ENCODE peak calls at places on chromosomes 6 and 20, in four cellular contexts. G is lower leg skin; E is naive thymus-derived CD8-positive, alpha-beta T cell; Q is RWPE1. Y is an unnamed sample.

GRCh38 chr6:106495014-106495413 is 134.3 kb downstream of the RTN4IP1 start:
- DNase-seq in G (no peak), E (no peak), Q (no peak), Y (no peak)

GRCh38 chr6:150325093-150325772 is 43.6 kb upstream of the IYD start:
- DNase-seq in G (no peak), E (no peak), Q (no peak), Y (no peak)

GRCh38 chr20:62837790-62838458 is 21.1 kb downstream of the COL9A3 start:
- DNase-seq in G (peak), E (no peak), Q (no peak), Y (no peak)

GRCh38 chr6:103002282-103002681 is 1608.8 kb downstream of the GRIK2 start:
- DNase-seq in G (no peak), E (no peak), Q (peak), Y (no peak)

GRCh38 chr6:151175924-151176445 is 63.8 kb upstream of the AKAP12 start:
- DNase-seq in G (no peak), E (no peak), Q (no peak), Y (no peak)

GRCh38 chr20:10414982-10415650 is 18.9 kb downstream of the MKKS start:
- DNase-seq in G (no peak), E (no peak), Q (peak), Y (no peak)

GRCh38 chr6:116409756-116410155 is 39.0 kb downstream of the DSE start:
- DNase-seq in G (no peak), E (no peak), Q (no peak), Y (no peak)

GRCh38 chr20:43138061-43138860 is 51.4 kb downstream of the PTPRT start:
- DNase-seq in G (no peak), E (no peak), Q (no peak), Y (no peak)

GRCh38 chr6:44685213-44685612 is 297.7 kb downstream of the CDC5L start:
- DNase-seq in G (no peak), E (no peak), Q (peak), Y (no peak)

GRCh38 chr6:169859978-169860703 is 108.7 kb downstream of the ERMARD start:
- DNase-seq in G (no peak), E (no peak), Q (no peak), Y (no peak)

GRCh38 chr20:63633732-63634131 is 6.8 kb upstream of the GMEB2 start:
- DNase-seq in G (no peak), E (no peak), Q (no peak), Y (no peak)

GRCh38 chr6:75791881-75792280 is 42.8 kb downstream of the MYO6 start:
- DNase-seq in G (no peak), E (no peak), Q (no peak), Y (no peak)

GRCh38 chr6:166830185-166830890 is 126.0 kb downstream of the RNASET2 start:
- DNase-seq in G (no peak), E (no peak), Q (no peak), Y (no peak)

GRCh38 chr20:58611236-58612020 is 39.7 kb upstream of the STX16 start:
- DNase-seq in G (no peak), E (no peak), Q (peak), Y (no peak)

GRCh38 chr20:9068896-9069663 is at the start of gene PLCB4:
- DNase-seq in G (peak), E (no peak), Q (peak), Y (peak)

GRCh38 chr6:148848915-148849314 is 102.1 kb downstream of the UST start:
- DNase-seq in G (no peak), E (no peak), Q (no peak), Y (no peak)

GRCh38 chr20:33569290-33570094 is 79.6 kb downstream of the CBFA2T2 start:
- DNase-seq in G (no peak), E (no peak), Q (peak), Y (no peak)

GRCh38 chr6:144294016-144294415 is 8.9 kb downstream of the UTRN start:
- DNase-seq in G (no peak), E (no peak), Q (peak), Y (no peak)

GRCh38 chr6:5175195-5175594 is 85.6 kb downstream of the LYRM4 start:
- DNase-seq in G (no peak), E (no peak), Q (no peak), Y (no peak)

GRCh38 chr6:111981441-111981840 is 72.5 kb upstream of the CCN6 start:
- DNase-seq in G (no peak), E (no peak), Q (no peak), Y (no peak)

GRCh38 chr6:149456311-149457021 is 28.3 kb downstream of the ZC3H12D start:
- DNase-seq in G (no peak), E (no peak), Q (no peak), Y (no peak)

GRCh38 chr6:41713161-41713649 is 22.2 kb downstream of the TFEB start:
- DNase-seq in G (no peak), E (no peak), Q (peak), Y (no peak)

GRCh38 chr6:149754573-149754972 is 5.0 kb downstream of the PCMT1 start:
- DNase-seq in G (no peak), E (no peak), Q (no peak), Y (no peak)

GRCh38 chr6:166553563-166554271 is 32.8 kb downstream of the RAMACL start:
- DNase-seq in G (peak), E (no peak), Q (peak), Y (no peak)

GRCh38 chr20:31720486-31721407 is 1.9 kb downstream of the BCL2L1 start:
- DNase-seq in G (no peak), E (no peak), Q (no peak), Y (no peak)

GRCh38 chr20:42714298-42715141 is 475.2 kb downstream of the PTPRT start:
- DNase-seq in G (no peak), E (no peak), Q (no peak), Y (no peak)

GRCh38 chr6:31586596-31586995 is 519 bp downstream of the LST1 start:
- DNase-seq in G (peak), E (peak), Q (no peak), Y (no peak)

GRCh38 chr20:2887715-2888114 is 14.4 kb downstream of the PTPRA start:
- DNase-seq in G (no peak), E (no peak), Q (no peak), Y (no peak)

GRCh38 chr6:44221291-44221960 is 2.0 kb upstream of the SLC29A1 start:
- DNase-seq in G (peak), E (peak), Q (peak), Y (peak)

GRCh38 chr6:141169419-141169818 is 963.3 kb upstream of the GJE1 start:
- DNase-seq in G (no peak), E (no peak), Q (no peak), Y (no peak)

Y was measured in SK-N-DZ.